ENCODE peak calls at places on chromosome 3, in ten cellular contexts. G is amygdala, E is ACHN, J is hippocampal formation, C is astrocyte of the hippocampus, L is NCI-H2029, Q is heart right ventricle, Y is EH, W is smooth muscle cell of the brain vasculature, P is ELR. O is an unnamed sample.

GRCh38 chr3:48548731-48549705 is 7.6 kb downstream of the PFKFB4 start:
- DNase-seq in C (peak; percentile 92), W (no peak), J (peak; percentile 83), G (peak; percentile 77), L (peak; percentile 30), P (peak; percentile 79), E (peak; percentile 71), Q (peak; percentile 87), Y (peak; percentile 79), O (no peak)

GRCh38 chr3:45181496-45181895 is 35.3 kb upstream of the CDCP1 start:
- DNase-seq in Q (no peak), L (no peak), W (no peak), C (no peak), Y (no peak), J (no peak), E (no peak), G (no peak), P (no peak), O (no peak)

GRCh38 chr3:61222428-61222827 is 28.8 kb downstream of the FHIT start:
- DNase-seq in P (no peak), W (no peak), C (no peak), G (no peak), E (no peak), L (no peak), Q (no peak), J (no peak), Y (no peak), O (no peak)

GRCh38 chr3:8512234-8512633 is 10.6 kb downstream of the LMCD1 start:
- DNase-seq in Q (no peak), P (no peak), E (no peak), Y (no peak), G (no peak), J (no peak), W (no peak), C (no peak), L (no peak), O (no peak)

GRCh38 chr3:180277036-180277435 is 240.3 kb upstream of the PEX5L start:
- DNase-seq in J (no peak), C (peak; percentile 2), W (no peak), Q (no peak), Y (no peak), P (peak; percentile 70), E (no peak), L (peak; percentile 74), G (no peak), O (no peak)

GRCh38 chr3:11499144-11499543 is 144.6 kb downstream of the VGLL4 start:
- DNase-seq in Q (no peak), W (no peak), E (peak; percentile 91), J (no peak), L (no peak), Y (peak; percentile 94), G (no peak), P (peak; percentile 91), C (peak; percentile 94), O (no peak)

GRCh38 chr3:171585029-171585428 is 124.8 kb upstream of the TNIK start:
- DNase-seq in G (no peak), L (no peak), C (peak; percentile 70), P (no peak), E (no peak), W (no peak), Q (no peak), J (no peak), Y (peak; percentile 17), O (no peak)

GRCh38 chr3:150409527-150410310 is 1.6 kb downstream of the TSC22D2 start:
- DNase-seq in G (peak; percentile 74), J (peak; percentile 76), C (peak; percentile 79), L (peak; percentile 9), W (no peak), P (peak; percentile 74), Q (peak; percentile 78), Y (peak; percentile 77), E (peak; percentile 52), O (no peak)

GRCh38 chr3:129661766-129662165 is 55.3 kb upstream of the PLXND1 start:
- DNase-seq in P (no peak), Y (no peak), W (no peak), Q (no peak), J (no peak), C (no peak), E (no peak), L (no peak), G (no peak), O (no peak)

GRCh38 chr3:52086939-52087675 is 30.7 kb upstream of the DUSP7 start:
- DNase-seq in P (peak; percentile 69), W (no peak), Q (no peak), E (no peak), C (no peak), Y (peak; percentile 72), J (no peak), G (no peak), L (no peak), O (no peak)

GRCh38 chr3:40313975-40314860 is 4.7 kb downstream of the EIF1B start:
- DNase-seq in E (no peak), C (no peak), P (peak; percentile 15), W (no peak), L (no peak), Q (no peak), Y (peak; percentile 20), J (no peak), G (no peak), O (no peak)

GRCh38 chr3:142318331-142318730 is 92.9 kb upstream of the GK5 start:
- DNase-seq in E (no peak), C (peak; percentile 24), L (no peak), G (no peak), W (no peak), Q (no peak), J (no peak), P (peak; percentile 5), Y (peak; percentile 72), O (no peak)

GRCh38 chr3:78762121-78762520 is 1005.7 kb downstream of the ROBO1 start:
- DNase-seq in P (no peak), J (no peak), E (no peak), G (no peak), L (no peak), C (no peak), W (no peak), Y (peak; percentile 37), Q (no peak), O (no peak)

GRCh38 chr3:186022931-186023330 is 85.1 kb upstream of the TRA2B start:
- DNase-seq in Q (no peak), L (no peak), W (no peak), G (no peak), E (no peak), Y (no peak), C (no peak), P (no peak), J (no peak), O (no peak)

GRCh38 chr3:16884748-16885587 is at the start of gene PLCL2:
- DNase-seq in E (peak; percentile 52), L (peak; percentile 53), Q (peak; percentile 58), J (no peak), Y (peak; percentile 50), G (peak; percentile 60), P (peak; percentile 63), C (peak; percentile 68), W (no peak), O (no peak)

GRCh38 chr3:167110906-167111305 is 269.2 kb downstream of the ZBBX start:
- DNase-seq in G (no peak), E (peak; percentile 42), J (no peak), P (peak; percentile 87), C (peak; percentile 81), L (no peak), W (no peak), Y (no peak), Q (no peak), O (no peak)

GRCh38 chr3:23611737-23612295 is 193.9 kb upstream of the UBE2E1 start:
- DNase-seq in Y (peak; percentile 73), E (no peak), W (peak; percentile 41), L (no peak), G (peak; percentile 77), C (peak; percentile 59), J (peak; percentile 74), P (peak; percentile 91), Q (peak; percentile 87), O (no peak)

GRCh38 chr3:16790432-16791379 is 94.0 kb upstream of the PLCL2 start:
- DNase-seq in C (no peak), J (no peak), L (no peak), G (no peak), Y (no peak), W (no peak), P (no peak), E (no peak), Q (no peak), O (no peak)

GRCh38 chr3:132713977-132714727 is 8.1 kb downstream of the NPHP3 start:
- DNase-seq in L (no peak), G (no peak), P (no peak), E (no peak), J (no peak), Q (no peak), C (no peak), Y (no peak), W (no peak), O (no peak)

GRCh38 chr3:129226374-129226773 is 23.0 kb upstream of the COPG1 start:
- DNase-seq in Y (peak; percentile 97), W (peak; percentile 88), C (peak; percentile 87), Q (peak; percentile 82), E (peak; percentile 81), L (peak; percentile 43), P (peak; percentile 96), G (peak; percentile 33), J (no peak), O (no peak)

GRCh38 chr3:169940486-169941181 is 26.0 kb upstream of the SEC62 start:
- DNase-seq in J (no peak), Y (no peak), C (no peak), W (no peak), G (no peak), L (no peak), E (no peak), Q (no peak), P (no peak), O (no peak)

GRCh38 chr3:38985981-38986380 is 65.8 kb downstream of the SCN11A start:
- DNase-seq in L (no peak), Q (no peak), W (no peak), C (no peak), P (peak; percentile 32), Y (no peak), E (no peak), J (no peak), G (no peak), O (no peak)

GRCh38 chr3:11818033-11818432 is 28.7 kb downstream of the TAMM41 start:
- DNase-seq in W (no peak), Q (no peak), Y (peak; percentile 70), C (no peak), J (no peak), L (no peak), P (peak; percentile 74), E (no peak), G (peak; percentile 6), O (no peak)

GRCh38 chr3:35776346-35776745 is 137.0 kb downstream of the ARPP21 start:
- DNase-seq in L (no peak), Y (no peak), J (no peak), G (no peak), E (no peak), Q (no peak), W (no peak), C (no peak), P (no peak), O (no peak)

GRCh38 chr3:106302451-106303221 is 433.8 kb upstream of the CBLB start:
- DNase-seq in C (no peak), Y (no peak), L (no peak), Q (no peak), G (no peak), E (no peak), P (no peak), J (no peak), W (no peak), O (no peak)

GRCh38 chr3:181794036-181794790 is 82.5 kb downstream of the SOX2 start:
- DNase-seq in G (no peak), W (no peak), J (no peak), E (no peak), P (no peak), C (no peak), Y (no peak), Q (no peak), L (no peak), O (no peak)

GRCh38 chr3:108404409-108404808 is 106.0 kb downstream of the MYH15 start:
- DNase-seq in C (no peak), Q (no peak), E (no peak), J (no peak), L (no peak), P (peak; percentile 23), Y (peak; percentile 49), W (no peak), G (no peak), O (no peak)

GRCh38 chr3:40557558-40558161 is 32.9 kb downstream of the ZNF621 start:
- DNase-seq in J (no peak), W (no peak), C (peak; percentile 43), E (no peak), G (no peak), Q (no peak), P (no peak), Y (no peak), L (no peak), O (no peak)